ENCODE peak calls at places on chromosomes 2 and 18, in six cellular contexts. H, E, N, M, P and I are unnamed samples.

GRCh38 chr2:203740741-203741363 is 34.4 kb downstream of the CD28 start:
- DNase-seq in H (peak), E (no peak), N (no peak), M (no peak), P (no peak), I (no peak)

GRCh38 chr2:190744041-190744440 is 95.2 kb downstream of the NAB1 start:
- DNase-seq in H (no peak), E (no peak), N (no peak), M (no peak), P (no peak), I (no peak)

GRCh38 chr2:26646986-26647672 is 6.0 kb upstream of the CIB4 start:
- DNase-seq in H (no peak), E (no peak), N (no peak), M (peak), P (no peak), I (no peak)

GRCh38 chr2:217289153-217289908 is 429.5 kb upstream of the TNP1 start:
- DNase-seq in H (no peak), E (no peak), N (no peak), M (peak), P (no peak), I (no peak)

GRCh38 chr2:64854773-64855237 is 134.4 kb upstream of the SLC1A4 start:
- DNase-seq in H (peak), E (no peak), N (peak), M (no peak), P (no peak), I (no peak)

GRCh38 chr2:189641565-189641964 is 19.7 kb upstream of the ASNSD1 start:
- DNase-seq in H (peak), E (no peak), N (no peak), M (no peak), P (no peak), I (no peak)

GRCh38 chr2:133596701-133597393 is 28.6 kb upstream of the NCKAP5 start:
- DNase-seq in H (no peak), E (no peak), N (no peak), M (no peak), P (no peak), I (no peak)

GRCh38 chr2:119468154-119468955 is 36.7 kb downstream of the TMEM37 start:
- DNase-seq in H (peak), E (no peak), N (no peak), M (no peak), P (no peak), I (no peak)

GRCh38 chr2:232927793-232928563 is 57.9 kb downstream of the SNORC start:
- DNase-seq in H (no peak), E (no peak), N (no peak), M (no peak), P (peak), I (no peak)

GRCh38 chr2:189569295-189569925 is 11.2 kb downstream of the SLC40A1 start:
- DNase-seq in H (no peak), E (no peak), N (no peak), M (no peak), P (no peak), I (no peak)

GRCh38 chr2:1685078-1685956 is 59.0 kb downstream of the PXDN start:
- DNase-seq in H (no peak), E (no peak), N (no peak), M (no peak), P (no peak), I (no peak)

GRCh38 chr2:96529376-96530143 is 7.0 kb upstream of the ARID5A start:
- DNase-seq in H (no peak), E (no peak), N (no peak), M (no peak), P (no peak), I (no peak)

GRCh38 chr2:46801731-46802664 is 113.6 kb downstream of the MCFD2 start:
- DNase-seq in H (no peak), E (no peak), N (no peak), M (no peak), P (no peak), I (no peak)

GRCh38 chr2:240655931-240656886 is 26.5 kb downstream of the AQP12B start:
- DNase-seq in H (peak), E (no peak), N (no peak), M (peak), P (no peak), I (no peak)

GRCh38 chr2:8500124-8501054 is 181.5 kb upstream of the ID2 start:
- DNase-seq in H (no peak), E (no peak), N (no peak), M (no peak), P (peak), I (no peak)

GRCh38 chr2:105308785-105309540 is 20.6 kb downstream of the TGFBRAP1 start:
- DNase-seq in H (no peak), E (no peak), N (no peak), M (no peak), P (no peak), I (no peak)

GRCh38 chr2:64063924-64064331 is 44.7 kb upstream of the VPS54 start:
- DNase-seq in H (peak), E (no peak), N (no peak), M (peak), P (no peak), I (no peak)

GRCh38 chr2:74003494-74004211 is 18.9 kb downstream of the TET3 start:
- DNase-seq in H (peak), E (peak), N (no peak), M (peak), P (peak), I (no peak)

GRCh38 chr2:223055836-223056235 is 3.8 kb downstream of the KCNE4 start:
- DNase-seq in H (peak), E (no peak), N (no peak), M (no peak), P (no peak), I (no peak)

GRCh38 chr2:43415582-43415981 is 180.3 kb downstream of the THADA start:
- DNase-seq in H (no peak), E (no peak), N (no peak), M (no peak), P (no peak), I (no peak)

GRCh38 chr2:43417296-43417695 is 178.5 kb downstream of the THADA start:
- DNase-seq in H (no peak), E (no peak), N (no peak), M (no peak), P (no peak), I (no peak)

GRCh38 chr2:43414033-43414432 is 181.8 kb downstream of the THADA start:
- DNase-seq in H (no peak), E (no peak), N (no peak), M (no peak), P (no peak), I (no peak)

GRCh38 chr2:43412121-43412753 is 183.6 kb downstream of the THADA start:
- DNase-seq in H (no peak), E (no peak), N (no peak), M (no peak), P (no peak), I (no peak)

DNA sequence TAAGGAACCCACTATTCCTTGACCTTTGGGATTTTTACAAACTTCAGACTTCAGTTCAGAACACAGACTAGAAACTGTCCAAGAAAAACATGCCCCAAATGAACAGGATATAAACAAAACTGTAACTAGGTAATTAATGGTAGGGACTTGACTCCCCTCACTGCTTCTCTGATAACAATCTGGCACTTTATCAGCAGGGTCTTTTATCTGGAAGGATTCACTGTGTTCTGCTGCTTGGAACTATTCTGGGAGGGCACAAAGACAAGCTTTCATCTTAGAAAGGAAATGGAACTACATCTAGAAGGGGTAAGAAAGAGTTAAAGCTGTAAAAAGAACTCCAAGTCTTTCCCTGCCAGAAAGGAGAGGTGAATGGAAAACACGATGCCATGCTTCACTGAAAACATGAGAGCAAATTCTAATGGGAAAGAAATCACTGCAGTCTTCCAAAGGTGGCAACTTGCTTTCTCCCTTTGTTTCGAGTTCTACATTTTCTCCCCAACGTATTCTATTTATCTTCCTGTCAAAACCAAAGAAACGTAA is 181.2 kb downstream of the THADA start:
- DNase-seq in H (no peak), E (no peak), N (no peak), M (no peak), P (no peak), I (no peak)
- TF ChIP-seq CTCF in H (no peak), E (no peak), N (no peak), M (no peak), P (no peak), I (no peak)

GRCh38 chr18:9209230-9209629 is 72.6 kb downstream of the ANKRD12 start:
- DNase-seq in H (no peak), E (no peak), N (no peak), M (no peak), P (no peak), I (no peak)

GRCh38 chr18:9215221-9215933 is 78.8 kb downstream of the ANKRD12 start:
- DNase-seq in H (no peak), E (no peak), N (no peak), M (no peak), P (no peak), I (no peak)

GRCh38 chr18:9210996-9211395 is 74.4 kb downstream of the ANKRD12 start:
- DNase-seq in H (peak), E (no peak), N (no peak), M (no peak), P (no peak), I (no peak)

GRCh38 chr18:9216459-9216858 is 79.9 kb downstream of the ANKRD12 start:
- DNase-seq in H (no peak), E (no peak), N (no peak), M (no peak), P (no peak), I (no peak)

DNA sequence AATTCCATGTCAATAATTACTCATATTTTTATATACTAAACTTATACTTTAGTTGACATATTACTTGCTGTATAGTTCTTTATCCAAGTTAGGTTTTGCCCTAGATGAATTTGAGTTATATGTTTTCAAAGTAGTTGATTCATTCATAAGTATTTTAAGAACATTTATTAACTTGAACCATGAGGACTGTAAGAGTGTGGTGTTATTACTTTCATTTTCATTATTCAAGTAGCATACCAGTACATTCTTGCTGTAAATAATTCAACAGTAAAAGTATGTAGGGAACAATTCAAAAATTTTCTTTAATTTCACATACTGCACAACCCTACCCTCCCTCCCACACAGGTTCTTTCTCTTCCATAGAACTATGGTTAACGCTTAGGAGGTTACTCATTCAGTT is 75.4 kb downstream of the ANKRD12 start:
- DNase-seq in H (no peak), E (no peak), N (no peak), M (no peak), P (no peak), I (no peak)
- H3K27ac ChIP-seq in H (no peak), E (no peak), N (no peak), M (no peak), P (no peak), I (no peak)

GRCh38 chr2:57199663-57200062 is 846.9 kb upstream of the VRK2 start:
- DNase-seq in H (no peak), E (no peak), N (no peak), M (no peak), P (no peak), I (no peak)
- TF ChIP-seq CTCF in H (no peak), E (no peak), N (no peak), M (no peak), P (no peak), I (no peak)

GRCh38 chr2:234970467-234970866 is 18.6 kb downstream of the SH3BP4 start:
- DNase-seq in H (no peak), E (no peak), N (no peak), M (no peak), P (no peak), I (no peak)
- H3K27ac ChIP-seq in H (no peak), E (no peak), N (no peak), M (no peak), P (no peak), I (peak)

DNA sequence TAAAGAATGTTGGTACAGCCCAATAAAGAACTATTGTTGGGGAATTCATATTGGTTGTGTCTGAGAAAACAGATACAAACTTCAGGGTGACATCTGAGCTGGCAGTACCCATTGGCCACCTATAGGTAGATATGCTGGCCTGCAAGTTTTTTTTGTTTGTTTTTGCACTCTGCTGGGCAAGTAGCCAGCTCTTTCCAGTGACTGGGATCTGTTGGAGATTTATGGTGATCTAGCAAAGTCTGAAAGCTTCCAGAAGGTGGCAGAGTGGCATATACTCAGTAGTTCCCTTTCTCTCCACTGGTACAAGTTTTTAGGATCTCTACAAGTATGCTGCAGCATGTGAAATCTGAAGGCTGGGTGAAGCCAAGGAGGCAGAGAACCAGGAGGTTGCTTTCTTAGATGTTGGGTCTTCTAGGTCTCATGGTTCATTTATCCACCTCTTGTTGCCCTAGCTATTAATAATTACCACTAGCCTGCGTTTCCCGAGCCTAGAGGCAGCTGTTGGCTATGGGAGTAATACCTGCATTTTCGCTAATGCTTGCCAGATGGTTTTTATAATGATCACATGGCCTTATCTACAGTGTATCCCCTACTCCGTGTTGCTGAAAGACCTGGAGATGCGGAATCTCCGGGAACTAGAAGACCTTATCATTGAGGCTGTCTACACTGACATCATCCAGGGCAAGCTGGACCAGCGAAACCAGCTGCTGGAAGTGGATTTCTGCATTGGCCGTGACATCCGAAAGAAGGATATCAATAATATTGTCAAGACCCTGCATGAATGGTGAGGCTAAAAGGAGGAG is 9.5 kb downstream of the COPS7B start:
- DNase-seq in H (peak), E (no peak), N (no peak), M (no peak), P (no peak), I (no peak)
- TF ChIP-seq CTCF in H (peak), E (no peak), N (no peak), M (peak), P (peak), I (peak)